ENCODE peak calls at places on chromosome 14, in seven cellular contexts. W, P, N, F, B, X and A are unnamed samples.
A peak's percentile ranks its signal among the peaks of the same experiment; 100 is the strongest.

GRCh38 chr14:99254391-99255009 is 17.5 kb downstream of the BCL11B start:
- DNase-seq in W (no peak), P (no peak), N (no peak), F (no peak), B (no peak), X (no peak), A (no peak)

GRCh38 chr14:33618361-33619095 is 332.3 kb downstream of the EGLN3 start:
- DNase-seq in W (no peak), P (no peak), N (no peak), F (no peak), B (no peak), X (no peak), A (no peak)

GRCh38 chr14:104787736-104788532 is 7.6 kb downstream of the AKT1 start:
- DNase-seq in W (no peak), P (no peak), N (no peak), F (peak; percentile 11), B (no peak), X (no peak), A (no peak)

GRCh38 chr14:104967144-104967413 is 11.1 kb downstream of the AHNAK2 start:
- DNase-seq in W (peak; percentile 42), P (no peak), N (no peak), F (no peak), B (no peak), X (no peak), A (no peak)

GRCh38 chr14:73026243-73026844 is 562 bp downstream of the ZFYVE1 start:
- DNase-seq in W (no peak), P (no peak), N (no peak), F (no peak), B (no peak), X (no peak), A (no peak)

GRCh38 chr14:24194186-24194872 is 912 bp downstream of the TM9SF1 start:
- DNase-seq in W (no peak), P (no peak), N (no peak), F (no peak), B (no peak), X (no peak), A (no peak)

GRCh38 chr14:22265319-22266140 is 323.5 kb downstream of the DAD1 start:
- DNase-seq in W (no peak), P (no peak), N (no peak), F (no peak), B (peak; percentile 32), X (no peak), A (no peak)

GRCh38 chr14:71439247-71439646 is 493.0 kb upstream of the RGS6 start:
- DNase-seq in W (no peak), P (no peak), N (no peak), F (no peak), B (no peak), X (no peak), A (no peak)

GRCh38 chr14:38108681-38109080 is 99.0 kb upstream of the SSTR1 start:
- DNase-seq in W (no peak), P (no peak), N (peak; percentile 29), F (no peak), B (no peak), X (no peak), A (no peak)

GRCh38 chr14:81211844-81212243 is 8.9 kb downstream of the GTF2A1 start:
- DNase-seq in W (peak; percentile 61), P (peak; percentile 20), N (peak; percentile 16), F (peak; percentile 72), B (no peak), X (no peak), A (no peak)

GRCh38 chr14:33432407-33433023 is 493.8 kb downstream of the NPAS3 start:
- DNase-seq in W (no peak), P (no peak), N (peak; percentile 5), F (peak; percentile 29), B (no peak), X (no peak), A (no peak)

GRCh38 chr14:68794130-68794855 is 1.4 kb upstream of the ZFP36L1 start:
- DNase-seq in W (peak; percentile 91), P (peak; percentile 84), N (peak; percentile 89), F (peak; percentile 30), B (no peak), X (peak; percentile 67), A (no peak)

GRCh38 chr14:46368275-46368674 is 283.3 kb downstream of the RPL10L start:
- DNase-seq in W (no peak), P (no peak), N (no peak), F (no peak), B (no peak), X (no peak), A (no peak)